ENCODE peak calls at places on chromosomes 7 and 10, in four cellular contexts. T, M, W and F are unnamed samples.

GRCh38 chr7:140593583-140593982 is 47.0 kb downstream of the DENND2A start:
- DNase-seq in T (no peak), M (no peak), W (no peak), F (no peak)

GRCh38 chr7:26664735-26665420 is 199.5 kb downstream of the SKAP2 start:
- DNase-seq in T (no peak), M (no peak), W (no peak), F (no peak)

GRCh38 chr10:94103902-94104301 is 110.2 kb downstream of the PLCE1 start:
- DNase-seq in T (no peak), M (peak; percentile 14), W (peak; percentile 61), F (no peak)

GRCh38 chr10:28179490-28180099 is 123.3 kb downstream of the MPP7 start:
- DNase-seq in T (no peak), M (peak; percentile 52), W (peak; percentile 52), F (no peak)

GRCh38 chr7:82961240-82961639 is 201.4 kb downstream of the PCLO start:
- DNase-seq in T (no peak), M (no peak), W (no peak), F (no peak)

GRCh38 chr7:70694357-70694908 is 437.5 kb upstream of the GALNT17 start:
- DNase-seq in T (peak; percentile 66), M (peak; percentile 13), W (no peak), F (peak; percentile 38)

GRCh38 chr10:27413831-27414348 is 90.2 kb upstream of the RAB18 start:
- DNase-seq in T (no peak), M (no peak), W (no peak), F (no peak)

GRCh38 chr10:130161331-130161730 is 25.1 kb downstream of the GLRX3 start:
- DNase-seq in T (no peak), M (no peak), W (no peak), F (no peak)

GRCh38 chr10:19142967-19143366 is 94.4 kb downstream of the MALRD1 start:
- DNase-seq in T (no peak), M (no peak), W (no peak), F (no peak)

GRCh38 chr7:73769481-73770001 is 529 bp downstream of the CLDN3 start:
- DNase-seq in T (no peak), M (no peak), W (no peak), F (no peak)

GRCh38 chr10:32060372-32060771 is 4.1 kb upstream of the KIF5B start:
- DNase-seq in T (no peak), M (no peak), W (no peak), F (no peak)

GRCh38 chr10:31383810-31384588 is 65.0 kb downstream of the ZEB1 start:
- DNase-seq in T (no peak), M (no peak), W (no peak), F (no peak)

GRCh38 chr7:47827886-47828285 is 120.4 kb downstream of the PKD1L1 start:
- DNase-seq in T (no peak), M (no peak), W (no peak), F (no peak)

GRCh38 chr7:30240401-30240800 is 44.0 kb upstream of the ZNRF2 start:
- DNase-seq in T (no peak), M (no peak), W (no peak), F (no peak)

GRCh38 chr7:148978091-148978490 is 50.2 kb downstream of the PDIA4 start:
- DNase-seq in T (no peak), M (no peak), W (no peak), F (no peak)

GRCh38 chr10:124049484-124049883 is 43.9 kb downstream of the CHST15 start:
- DNase-seq in T (no peak), M (peak; percentile 19), W (no peak), F (no peak)

GRCh38 chr10:33199731-33200130 is 134.7 kb downstream of the NRP1 start:
- DNase-seq in T (no peak), M (no peak), W (no peak), F (no peak)

GRCh38 chr7:92722541-92722940 is 113.8 kb downstream of the CDK6 start:
- DNase-seq in T (no peak), M (no peak), W (no peak), F (no peak)

GRCh38 chr7:105224884-105225651 is 163.7 kb downstream of the SRPK2 start:
- DNase-seq in T (no peak), M (peak; percentile 75), W (peak; percentile 66), F (no peak)

GRCh38 chr10:43573250-43574034 is 974 bp downstream of the ZNF239 start:
- DNase-seq in T (no peak), M (no peak), W (no peak), F (no peak)

GRCh38 chr10:76119515-76119914 is 688.1 kb downstream of the LRMDA start:
- DNase-seq in T (no peak), M (no peak), W (peak; percentile 57), F (no peak)

GRCh38 chr10:132210766-132211165 is 24.0 kb downstream of the DPYSL4 start:
- DNase-seq in T (peak; percentile 17), M (no peak), W (no peak), F (no peak)

DNA sequence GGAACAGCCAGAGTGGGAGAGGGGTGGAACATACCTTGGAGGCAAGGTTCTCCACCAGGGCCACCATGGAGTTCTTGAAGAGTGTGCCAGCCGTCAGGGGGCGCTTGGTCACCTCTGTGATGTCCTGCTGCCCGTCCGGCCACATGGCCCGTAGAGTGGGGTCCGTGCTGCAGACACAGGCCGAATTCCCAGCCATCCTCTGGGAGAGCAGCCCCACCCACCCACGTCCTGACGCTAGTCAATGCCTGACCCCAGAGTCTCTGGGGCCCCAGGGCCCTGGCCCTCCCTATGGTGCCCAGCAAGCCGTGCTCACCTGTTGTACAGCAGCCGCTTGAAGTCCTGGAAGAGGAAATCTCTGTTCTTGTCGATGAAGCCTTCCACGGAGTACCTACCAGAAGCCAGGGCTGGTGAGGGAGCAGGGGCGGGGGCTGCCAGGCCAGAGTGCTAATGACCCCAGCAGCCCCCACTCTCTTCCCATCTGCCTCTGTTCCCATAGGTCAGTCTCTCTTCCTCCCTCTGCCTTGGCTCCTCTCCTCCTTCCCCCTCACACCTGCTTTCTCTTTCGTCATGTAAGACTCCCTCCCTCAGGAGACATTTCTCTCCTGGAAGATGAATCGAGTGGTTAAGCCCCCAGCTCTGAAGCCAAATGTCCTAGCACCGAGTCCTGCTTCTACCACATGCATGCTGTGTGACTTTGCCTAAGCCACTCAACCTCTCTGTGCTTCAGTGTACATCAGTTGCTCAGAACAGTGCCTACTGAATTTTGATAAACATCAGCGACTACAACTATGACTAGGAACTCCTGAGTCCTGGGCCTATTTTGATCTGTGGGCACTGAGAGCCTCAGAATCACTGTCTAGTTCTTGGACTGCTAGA is 11.0 kb downstream of the MYO1G start:
- DNase-seq in T (no peak), M (peak; percentile 57), W (no peak), F (no peak)
- TF ChIP-seq CTCF in T (no peak), M (peak; percentile 23), W (peak; percentile 38), F (no peak)

GRCh38 chr10:78664929-78665525 is 403.7 kb upstream of the ZMIZ1 start:
- DNase-seq in T (no peak), M (peak; percentile 58), W (no peak), F (no peak)
- TF ChIP-seq CTCF in T (peak; percentile 74), M (peak; percentile 44), W (peak; percentile 57), F (peak; percentile 30)

GRCh38 chr7:54541941-54542618 is at the start of gene VSTM2A:
- DNase-seq in T (peak; percentile 80), M (no peak), W (no peak), F (no peak)
- TF ChIP-seq CTCF in T (peak; percentile 10), M (no peak), W (no peak), F (no peak)

GRCh38 chr10:56782503-56782902 is 421.4 kb upstream of the ZWINT start:
- DNase-seq in T (no peak), M (no peak), W (no peak), F (no peak)
- TF ChIP-seq CTCF in T (peak; percentile 5), M (no peak), W (no peak), F (no peak)